ENCODE peak calls at places on chromosomes 5 and 9, in nine cellular contexts. One of them, this sample, is unnamed.

GRCh38 chr5:9454491-9454890 is 91.4 kb downstream of the SEMA5A start:
- DNase-seq in GM23338: no peak
- DNase-seq in endothelial cell of umbilical vein: no peak
- DNase-seq in HL-60: no peak
- DNase-seq in stomach: no peak
- DNase-seq in suprapubic skin: no peak
- DNase-seq in breast epithelium: no peak
- DNase-seq in prostate gland: no peak
- DNase-seq in spleen: no peak
- DNase-seq in this sample: no peak

GRCh38 chr5:135211083-135211790 is 177.2 kb upstream of the PITX1 start:
- DNase-seq in HL-60: no peak
- DNase-seq in GM23338: no peak
- DNase-seq in suprapubic skin: no peak
- DNase-seq in prostate gland: no peak
- DNase-seq in spleen: no peak
- DNase-seq in stomach: no peak
- DNase-seq in endothelial cell of umbilical vein: no peak
- DNase-seq in breast epithelium: no peak
- DNase-seq in this sample: no peak

GRCh38 chr9:124869986-124870560 is 8.1 kb downstream of the ARPC5L start:
- DNase-seq in breast epithelium: no peak
- DNase-seq in suprapubic skin: no peak
- DNase-seq in endothelial cell of umbilical vein: peak
- DNase-seq in stomach: peak
- DNase-seq in spleen: peak
- DNase-seq in HL-60: no peak
- DNase-seq in GM23338: no peak
- DNase-seq in prostate gland: no peak
- DNase-seq in this sample: peak

GRCh38 chr5:88396635-88397285 is 128.1 kb upstream of the TMEM161B start:
- DNase-seq in endothelial cell of umbilical vein: no peak
- DNase-seq in breast epithelium: no peak
- DNase-seq in stomach: no peak
- DNase-seq in spleen: no peak
- DNase-seq in GM23338: peak
- DNase-seq in HL-60: no peak
- DNase-seq in suprapubic skin: no peak
- DNase-seq in prostate gland: no peak
- DNase-seq in this sample: no peak

GRCh38 chr9:91131433-91131839 is 230.3 kb downstream of the AUH start:
- DNase-seq in suprapubic skin: peak
- DNase-seq in prostate gland: peak
- DNase-seq in HL-60: peak
- DNase-seq in spleen: no peak
- DNase-seq in endothelial cell of umbilical vein: peak
- DNase-seq in GM23338: no peak
- DNase-seq in stomach: peak
- DNase-seq in breast epithelium: no peak
- DNase-seq in this sample: no peak

GRCh38 chr5:133781446-133781845 is 169.1 kb upstream of the FSTL4 start:
- DNase-seq in prostate gland: no peak
- DNase-seq in HL-60: no peak
- DNase-seq in endothelial cell of umbilical vein: no peak
- DNase-seq in breast epithelium: no peak
- DNase-seq in GM23338: no peak
- DNase-seq in suprapubic skin: no peak
- DNase-seq in stomach: no peak
- DNase-seq in spleen: no peak
- DNase-seq in this sample: no peak

GRCh38 chr9:99305820-99306811 is 84.0 kb downstream of the SEC61B start:
- DNase-seq in spleen: no peak
- DNase-seq in endothelial cell of umbilical vein: no peak
- DNase-seq in GM23338: no peak
- DNase-seq in HL-60: no peak
- DNase-seq in suprapubic skin: no peak
- DNase-seq in breast epithelium: no peak
- DNase-seq in stomach: no peak
- DNase-seq in prostate gland: no peak
- DNase-seq in this sample: no peak

GRCh38 chr5:96117863-96118651 is 156.4 kb upstream of the ELL2 start:
- DNase-seq in endothelial cell of umbilical vein: no peak
- DNase-seq in breast epithelium: no peak
- DNase-seq in spleen: no peak
- DNase-seq in suprapubic skin: no peak
- DNase-seq in stomach: peak
- DNase-seq in GM23338: no peak
- DNase-seq in HL-60: no peak
- DNase-seq in prostate gland: no peak
- DNase-seq in this sample: no peak

GRCh38 chr9:120593955-120594277 is 13.9 kb upstream of the CDK5RAP2 start:
- DNase-seq in prostate gland: no peak
- DNase-seq in stomach: no peak
- DNase-seq in spleen: no peak
- DNase-seq in HL-60: no peak
- DNase-seq in breast epithelium: no peak
- DNase-seq in endothelial cell of umbilical vein: no peak
- DNase-seq in GM23338: no peak
- DNase-seq in suprapubic skin: no peak
- DNase-seq in this sample: no peak

GRCh38 chr5:180281706-180282105 is 10.2 kb downstream of the MAPK9 start:
- DNase-seq in spleen: no peak
- DNase-seq in prostate gland: no peak
- DNase-seq in suprapubic skin: no peak
- DNase-seq in breast epithelium: no peak
- DNase-seq in stomach: no peak
- DNase-seq in HL-60: no peak
- DNase-seq in GM23338: no peak
- DNase-seq in endothelial cell of umbilical vein: no peak
- DNase-seq in this sample: no peak

GRCh38 chr9:102461441-102461840 is 533.7 kb upstream of the CYLC2 start:
- DNase-seq in endothelial cell of umbilical vein: no peak
- DNase-seq in prostate gland: no peak
- DNase-seq in GM23338: no peak
- DNase-seq in suprapubic skin: no peak
- DNase-seq in stomach: no peak
- DNase-seq in HL-60: no peak
- DNase-seq in breast epithelium: no peak
- DNase-seq in spleen: no peak
- DNase-seq in this sample: no peak

GRCh38 chr5:154618696-154619095 is 136.5 kb upstream of the LARP1 start:
- DNase-seq in stomach: no peak
- DNase-seq in endothelial cell of umbilical vein: no peak
- DNase-seq in prostate gland: no peak
- DNase-seq in spleen: no peak
- DNase-seq in suprapubic skin: no peak
- DNase-seq in GM23338: no peak
- DNase-seq in breast epithelium: no peak
- DNase-seq in HL-60: no peak
- DNase-seq in this sample: no peak

GRCh38 chr5:34510002-34510401 is 146.1 kb upstream of the RAI14 start:
- DNase-seq in HL-60: no peak
- DNase-seq in GM23338: no peak
- DNase-seq in stomach: no peak
- DNase-seq in spleen: no peak
- DNase-seq in endothelial cell of umbilical vein: no peak
- DNase-seq in suprapubic skin: no peak
- DNase-seq in prostate gland: no peak
- DNase-seq in breast epithelium: no peak
- DNase-seq in this sample: no peak

GRCh38 chr5:34507948-34508347 is 148.2 kb upstream of the RAI14 start:
- DNase-seq in stomach: no peak
- DNase-seq in suprapubic skin: no peak
- DNase-seq in spleen: no peak
- DNase-seq in HL-60: no peak
- DNase-seq in GM23338: no peak
- DNase-seq in prostate gland: no peak
- DNase-seq in breast epithelium: no peak
- DNase-seq in endothelial cell of umbilical vein: no peak
- DNase-seq in this sample: no peak

GRCh38 chr5:34511481-34511880 is 144.6 kb upstream of the RAI14 start:
- DNase-seq in prostate gland: no peak
- DNase-seq in spleen: no peak
- DNase-seq in HL-60: no peak
- DNase-seq in GM23338: no peak
- DNase-seq in endothelial cell of umbilical vein: peak
- DNase-seq in suprapubic skin: no peak
- DNase-seq in breast epithelium: no peak
- DNase-seq in stomach: no peak
- DNase-seq in this sample: no peak

GRCh38 chr5:34511063-34511462 is 145.1 kb upstream of the RAI14 start:
- DNase-seq in breast epithelium: no peak
- DNase-seq in spleen: no peak
- DNase-seq in prostate gland: peak
- DNase-seq in HL-60: no peak
- DNase-seq in suprapubic skin: no peak
- DNase-seq in stomach: no peak
- DNase-seq in GM23338: no peak
- DNase-seq in endothelial cell of umbilical vein: no peak
- DNase-seq in this sample: no peak

GRCh38 chr5:34509392-34509791 is 146.7 kb upstream of the RAI14 start:
- DNase-seq in suprapubic skin: no peak
- DNase-seq in stomach: no peak
- DNase-seq in prostate gland: peak
- DNase-seq in endothelial cell of umbilical vein: no peak
- DNase-seq in spleen: no peak
- DNase-seq in HL-60: no peak
- DNase-seq in GM23338: no peak
- DNase-seq in breast epithelium: no peak
- DNase-seq in this sample: no peak
- TF ChIP-seq CTCF in suprapubic skin: no peak
- TF ChIP-seq CTCF in stomach: no peak
- TF ChIP-seq CTCF in prostate gland: no peak
- TF ChIP-seq CTCF in endothelial cell of umbilical vein: no peak
- TF ChIP-seq CTCF in spleen: no peak
- TF ChIP-seq CTCF in HL-60: no peak
- TF ChIP-seq CTCF in GM23338: no peak
- TF ChIP-seq CTCF in breast epithelium: no peak
- TF ChIP-seq CTCF in this sample: no peak

GRCh38 chr9:127755558-127756060 is 20.5 kb upstream of the TOR2A start:
- DNase-seq in prostate gland: no peak
- DNase-seq in endothelial cell of umbilical vein: peak
- DNase-seq in GM23338: no peak
- DNase-seq in breast epithelium: no peak
- DNase-seq in spleen: no peak
- DNase-seq in stomach: no peak
- DNase-seq in HL-60: no peak
- DNase-seq in suprapubic skin: no peak
- DNase-seq in this sample: no peak

GRCh38 chr9:127754761-127755557 is 19.9 kb upstream of the TOR2A start:
- DNase-seq in breast epithelium: no peak
- DNase-seq in GM23338: peak
- DNase-seq in stomach: no peak
- DNase-seq in spleen: no peak
- DNase-seq in endothelial cell of umbilical vein: no peak
- DNase-seq in suprapubic skin: no peak
- DNase-seq in HL-60: no peak
- DNase-seq in prostate gland: no peak
- DNase-seq in this sample: no peak

GRCh38 chr9:127753148-127753547 is 18.1 kb upstream of the TOR2A start:
- DNase-seq in breast epithelium: no peak
- DNase-seq in endothelial cell of umbilical vein: no peak
- DNase-seq in stomach: no peak
- DNase-seq in prostate gland: no peak
- DNase-seq in GM23338: no peak
- DNase-seq in HL-60: no peak
- DNase-seq in suprapubic skin: no peak
- DNase-seq in spleen: no peak
- DNase-seq in this sample: no peak

GRCh38 chr9:127754099-127754760 is 19.1 kb upstream of the TOR2A start:
- DNase-seq in spleen: no peak
- DNase-seq in suprapubic skin: no peak
- DNase-seq in GM23338: peak
- DNase-seq in stomach: no peak
- DNase-seq in prostate gland: no peak
- DNase-seq in endothelial cell of umbilical vein: no peak
- DNase-seq in breast epithelium: no peak
- DNase-seq in HL-60: no peak
- DNase-seq in this sample: peak

GRCh38 chr9:127753556-127753955 is 18.5 kb upstream of the TOR2A start:
- DNase-seq in suprapubic skin: no peak
- DNase-seq in spleen: no peak
- DNase-seq in breast epithelium: no peak
- DNase-seq in GM23338: no peak
- DNase-seq in prostate gland: no peak
- DNase-seq in stomach: no peak
- DNase-seq in endothelial cell of umbilical vein: no peak
- DNase-seq in HL-60: no peak
- DNase-seq in this sample: no peak
- H3K27ac ChIP-seq in suprapubic skin: no peak
- H3K27ac ChIP-seq in spleen: peak
- H3K27ac ChIP-seq in breast epithelium: no peak
- H3K27ac ChIP-seq in GM23338: no peak
- H3K27ac ChIP-seq in prostate gland: no peak
- H3K27ac ChIP-seq in stomach: no peak
- H3K27ac ChIP-seq in endothelial cell of umbilical vein: no peak
- H3K27ac ChIP-seq in HL-60: no peak
- H3K27ac ChIP-seq in this sample: no peak

DNA sequence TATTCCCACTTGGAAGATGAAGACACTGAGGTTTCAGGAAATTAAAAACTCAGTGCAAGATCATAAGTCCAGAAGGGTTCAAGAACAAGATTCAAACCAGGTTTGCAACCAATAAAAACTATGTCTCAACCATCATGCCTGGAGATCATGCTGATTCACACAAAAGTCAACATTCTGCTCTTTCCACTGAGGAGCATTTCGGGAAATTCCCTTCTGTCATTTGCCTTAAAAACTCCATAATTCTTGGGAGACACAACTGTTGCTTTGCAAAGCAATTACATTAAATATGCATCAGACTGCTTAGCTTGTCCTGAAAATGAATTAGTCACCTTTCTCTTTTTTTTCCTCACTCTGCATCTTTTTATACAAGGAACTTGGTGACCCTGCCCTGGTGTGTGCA is 275.9 kb upstream of the ZNF462 start:
- DNase-seq in spleen: no peak
- DNase-seq in HL-60: no peak
- DNase-seq in breast epithelium: no peak
- DNase-seq in stomach: no peak
- DNase-seq in GM23338: no peak
- DNase-seq in prostate gland: no peak
- DNase-seq in suprapubic skin: no peak
- DNase-seq in endothelial cell of umbilical vein: no peak
- DNase-seq in this sample: no peak
- TF ChIP-seq POLR2AphosphoS5 in spleen: no peak
- TF ChIP-seq POLR2AphosphoS5 in HL-60: no peak
- TF ChIP-seq POLR2AphosphoS5 in breast epithelium: no peak
- TF ChIP-seq POLR2AphosphoS5 in stomach: no peak
- TF ChIP-seq POLR2AphosphoS5 in GM23338: no peak
- TF ChIP-seq POLR2AphosphoS5 in prostate gland: no peak
- TF ChIP-seq POLR2AphosphoS5 in suprapubic skin: no peak
- TF ChIP-seq POLR2AphosphoS5 in endothelial cell of umbilical vein: no peak
- TF ChIP-seq POLR2AphosphoS5 in this sample: no peak

DNA sequence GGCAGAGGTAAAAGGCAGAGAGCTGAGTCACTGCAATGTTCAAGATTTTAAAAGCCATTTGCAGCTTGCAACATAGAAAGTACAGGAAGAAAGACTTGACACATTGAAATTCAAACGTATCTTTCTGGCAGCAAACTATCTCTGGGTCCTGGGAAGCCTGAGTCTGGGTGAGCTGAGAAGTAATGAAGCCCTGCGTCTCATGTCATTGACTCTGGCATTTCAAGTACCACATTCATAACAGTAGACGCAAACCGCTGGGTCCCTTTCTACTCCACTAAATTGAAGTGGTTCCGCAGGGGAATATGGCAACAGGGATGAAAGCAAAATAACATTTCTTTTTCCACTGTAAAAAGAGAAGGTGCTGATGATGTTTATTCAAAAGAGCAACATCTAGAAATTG is 694.3 kb downstream of the BRINP1 start:
- DNase-seq in prostate gland: no peak
- DNase-seq in HL-60: no peak
- DNase-seq in spleen: no peak
- DNase-seq in endothelial cell of umbilical vein: no peak
- DNase-seq in GM23338: no peak
- DNase-seq in breast epithelium: no peak
- DNase-seq in suprapubic skin: no peak
- DNase-seq in stomach: no peak
- DNase-seq in this sample: no peak
- TF ChIP-seq CTCF in prostate gland: no peak
- TF ChIP-seq CTCF in HL-60: no peak
- TF ChIP-seq CTCF in spleen: no peak
- TF ChIP-seq CTCF in endothelial cell of umbilical vein: no peak
- TF ChIP-seq CTCF in GM23338: no peak
- TF ChIP-seq CTCF in breast epithelium: no peak
- TF ChIP-seq CTCF in suprapubic skin: no peak
- TF ChIP-seq CTCF in stomach: no peak
- TF ChIP-seq CTCF in this sample: no peak